ENCODE peak calls at places on chromosomes 16 and 17, in seven cellular contexts. Y, O, F, B, N, I and T are unnamed samples.

GRCh38 chr16:66899945-66900688 is 18.6 kb downstream of the CDH16 start:
- DNase-seq in Y (peak), O (peak), F (peak), B (peak), N (peak), I (no peak), T (peak)

GRCh38 chr16:12146966-12147365 is 170.4 kb downstream of the SNX29 start:
- DNase-seq in Y (no peak), O (no peak), F (no peak), B (no peak), N (no peak), I (no peak), T (no peak)

GRCh38 chr17:33945641-33946546 is 309.2 kb upstream of the CCL2 start:
- DNase-seq in Y (no peak), O (peak), F (no peak), B (no peak), N (no peak), I (no peak), T (peak)

GRCh38 chr16:69410285-69410990 is 14.0 kb upstream of the CYB5B start:
- DNase-seq in Y (no peak), O (no peak), F (no peak), B (no peak), N (no peak), I (no peak), T (no peak)

GRCh38 chr17:27798376-27798775 is 2.0 kb downstream of the NOS2 start:
- DNase-seq in Y (no peak), O (no peak), F (no peak), B (no peak), N (no peak), I (no peak), T (no peak)

GRCh38 chr16:66386629-66387622 is 20.4 kb downstream of the CDH5 start:
- DNase-seq in Y (peak), O (no peak), F (no peak), B (no peak), N (no peak), I (no peak), T (no peak)

GRCh38 chr16:52773026-52773425 is 226.1 kb upstream of the TOX3 start:
- DNase-seq in Y (no peak), O (no peak), F (no peak), B (no peak), N (no peak), I (no peak), T (no peak)

GRCh38 chr17:28570716-28571254 is 539 bp downstream of the PIGS start:
- DNase-seq in Y (peak), O (peak), F (peak), B (peak), N (no peak), I (peak), T (peak)

GRCh38 chr16:11556945-11557720 is 29.6 kb downstream of the LITAF start:
- DNase-seq in Y (no peak), O (no peak), F (no peak), B (no peak), N (no peak), I (peak), T (no peak)

GRCh38 chr17:54948380-54948779 is 20.1 kb downstream of the COX11 start:
- DNase-seq in Y (no peak), O (no peak), F (no peak), B (no peak), N (no peak), I (no peak), T (no peak)

GRCh38 chr16:87554754-87555427 is 47.4 kb upstream of the JPH3 start:
- DNase-seq in Y (no peak), O (no peak), F (no peak), B (no peak), N (no peak), I (no peak), T (no peak)

GRCh38 chr17:64940055-64940454 is 20.8 kb upstream of the LRRC37A3 start:
- DNase-seq in Y (no peak), O (no peak), F (no peak), B (no peak), N (no peak), I (no peak), T (no peak)

GRCh38 chr17:45299311-45299710 is 17.5 kb downstream of the MAP3K14 start:
- DNase-seq in Y (no peak), O (no peak), F (peak), B (peak), N (no peak), I (peak), T (peak)

GRCh38 chr17:58974354-58974753 is 132.3 kb downstream of the TRIM37 start:
- DNase-seq in Y (no peak), O (no peak), F (no peak), B (no peak), N (no peak), I (peak), T (no peak)

GRCh38 chr17:32536736-32537646 is 50.2 kb downstream of the CDK5R1 start:
- DNase-seq in Y (no peak), O (no peak), F (no peak), B (no peak), N (no peak), I (no peak), T (no peak)

GRCh38 chr17:34171245-34171818 is 83.8 kb upstream of the CCL2 start:
- DNase-seq in Y (peak), O (peak), F (peak), B (peak), N (peak), I (peak), T (peak)

GRCh38 chr17:60158751-60159478 is 9.1 kb downstream of the CA4 start:
- DNase-seq in Y (no peak), O (peak), F (peak), B (no peak), N (no peak), I (no peak), T (no peak)

GRCh38 chr17:66655861-66656260 is 179.1 kb upstream of the CACNG5 start:
- DNase-seq in Y (no peak), O (no peak), F (no peak), B (no peak), N (no peak), I (no peak), T (no peak)

GRCh38 chr16:50679266-50679665 is 1.8 kb downstream of the SNX20 start:
- DNase-seq in Y (no peak), O (no peak), F (no peak), B (no peak), N (no peak), I (no peak), T (no peak)

GRCh38 chr16:67029249-67030096 is 524 bp downstream of the CBFB start:
- DNase-seq in Y (peak), O (peak), F (peak), B (peak), N (peak), I (peak), T (peak)

GRCh38 chr17:31560836-31561235 is 169.4 kb downstream of the RAB11FIP4 start:
- DNase-seq in Y (no peak), O (peak), F (no peak), B (no peak), N (no peak), I (no peak), T (no peak)

GRCh38 chr17:40283662-40284061 is 4.0 kb upstream of the CDC6 start:
- DNase-seq in Y (no peak), O (no peak), F (no peak), B (no peak), N (no peak), I (no peak), T (no peak)

GRCh38 chr17:35786941-35787432 is 8.5 kb downstream of the MMP28 start:
- DNase-seq in Y (no peak), O (no peak), F (peak), B (no peak), N (no peak), I (no peak), T (no peak)

DNA sequence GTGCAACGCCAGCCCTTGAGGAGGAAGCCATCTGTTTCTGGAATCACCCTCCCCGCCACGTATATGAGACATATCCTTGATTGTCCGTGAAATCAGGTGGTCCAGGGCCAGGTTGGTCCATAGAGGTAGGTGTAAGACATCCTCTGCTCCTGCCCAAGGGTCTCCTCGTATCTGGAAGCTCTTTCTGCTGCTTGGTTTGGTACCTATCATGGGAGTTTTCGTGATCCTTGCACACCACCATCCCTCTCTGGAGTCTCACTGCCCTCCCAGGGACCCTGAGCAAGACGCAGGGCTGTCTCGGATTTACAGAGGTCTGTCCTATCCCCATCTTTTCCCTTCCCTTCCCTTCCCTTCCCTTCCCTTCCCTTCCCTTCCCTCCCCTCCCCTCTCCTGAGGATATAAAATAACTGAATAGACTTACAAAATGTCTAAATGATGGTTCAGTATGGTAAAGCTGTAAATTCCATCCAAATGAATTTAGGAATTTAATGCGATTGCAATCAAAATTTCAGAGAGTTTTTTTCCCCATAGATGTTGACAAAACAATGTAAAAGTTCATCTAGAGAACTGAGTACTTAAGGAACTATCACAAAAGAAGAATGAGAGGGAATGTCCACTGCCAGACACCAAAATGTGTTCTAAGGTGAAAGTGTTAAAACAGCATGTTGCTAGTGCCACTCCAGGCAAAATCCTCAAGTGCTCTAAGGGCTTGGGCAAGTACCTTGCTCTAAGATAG is 2.0 kb upstream of the CCDC42 start:
- DNase-seq in Y (no peak), O (no peak), F (peak), B (peak), N (no peak), I (no peak), T (no peak)
- H3K4me3 ChIP-seq in Y (no peak), O (peak), F (peak), B (peak), N (peak), I (no peak), T (peak)

GRCh38 chr17:56165017-56165720 is 11.9 kb downstream of the ANKFN1 start:
- DNase-seq in Y (no peak), O (no peak), F (no peak), B (no peak), N (no peak), I (no peak), T (no peak)

GRCh38 chr17:56158344-56158743 is 5.1 kb downstream of the ANKFN1 start:
- DNase-seq in Y (no peak), O (no peak), F (no peak), B (no peak), N (no peak), I (no peak), T (no peak)

GRCh38 chr17:56160395-56160889 is 7.2 kb downstream of the ANKFN1 start:
- DNase-seq in Y (no peak), O (no peak), F (no peak), B (no peak), N (no peak), I (no peak), T (no peak)

DNA sequence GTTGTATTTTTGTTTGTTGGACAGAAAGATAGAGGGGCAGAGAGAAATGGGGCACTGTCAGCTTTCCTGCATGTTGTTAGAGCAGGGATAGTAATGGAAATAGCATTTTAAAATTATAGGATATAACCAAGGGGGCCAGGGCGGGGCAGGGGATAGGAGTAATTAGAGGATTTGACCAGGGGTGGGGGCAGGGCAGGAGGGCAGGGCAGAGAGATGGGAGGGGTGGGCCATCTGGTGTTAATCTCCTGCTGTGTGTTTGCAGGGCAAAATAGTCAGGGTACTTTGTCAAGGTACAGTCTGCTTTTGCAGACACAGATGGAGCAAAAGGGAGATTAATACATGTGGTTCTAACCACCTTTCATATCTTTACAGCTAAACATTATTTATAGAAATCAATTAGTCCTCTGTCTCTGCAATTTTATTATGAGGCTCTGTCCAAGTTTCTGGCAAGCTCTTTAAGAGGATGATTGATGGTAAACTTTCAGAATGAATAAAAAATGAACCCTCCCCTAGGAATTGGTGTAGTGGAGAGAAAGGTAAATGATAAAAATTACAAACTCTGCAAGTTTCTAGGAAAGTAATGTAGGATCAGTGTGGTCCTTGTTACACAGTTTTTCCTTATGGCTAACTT is 6.6 kb downstream of the ANKFN1 start:
- DNase-seq in Y (no peak), O (peak), F (no peak), B (peak), N (no peak), I (no peak), T (peak)
- H3K27ac ChIP-seq in Y (no peak), O (no peak), F (peak), B (no peak), N (no peak), I (no peak), T (peak)

DNA sequence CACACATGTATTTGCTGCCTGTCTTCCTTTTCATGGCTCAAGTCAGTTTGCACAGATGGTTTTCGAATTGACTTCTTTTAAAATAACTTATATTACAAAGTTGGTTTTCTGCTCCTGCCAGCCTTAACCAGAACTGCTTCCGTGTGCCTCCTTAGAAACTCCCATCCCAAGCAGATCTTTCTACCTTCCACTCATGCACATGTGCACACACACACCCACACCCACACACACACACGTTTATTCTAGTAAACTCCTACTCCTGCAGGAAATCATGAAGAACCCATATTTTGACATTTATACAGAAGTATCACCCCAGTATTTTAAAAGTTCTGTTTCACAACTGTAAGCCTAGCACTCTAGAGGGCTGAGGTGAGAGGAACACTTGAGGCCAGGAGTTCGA is 329.5 kb upstream of the SOX9 start:
- DNase-seq in Y (no peak), O (no peak), F (no peak), B (no peak), N (no peak), I (no peak), T (no peak)
- H3K4me3 ChIP-seq in Y (no peak), O (no peak), F (no peak), B (no peak), N (no peak), I (no peak), T (no peak)

GRCh38 chr16:56029026-56029425 is 153.9 kb upstream of the CES5A start:
- DNase-seq in Y (no peak), O (peak), F (no peak), B (no peak), N (no peak), I (no peak), T (no peak)
- H3K27ac ChIP-seq in Y (no peak), O (no peak), F (no peak), B (no peak), N (no peak), I (no peak), T (no peak)

DNA sequence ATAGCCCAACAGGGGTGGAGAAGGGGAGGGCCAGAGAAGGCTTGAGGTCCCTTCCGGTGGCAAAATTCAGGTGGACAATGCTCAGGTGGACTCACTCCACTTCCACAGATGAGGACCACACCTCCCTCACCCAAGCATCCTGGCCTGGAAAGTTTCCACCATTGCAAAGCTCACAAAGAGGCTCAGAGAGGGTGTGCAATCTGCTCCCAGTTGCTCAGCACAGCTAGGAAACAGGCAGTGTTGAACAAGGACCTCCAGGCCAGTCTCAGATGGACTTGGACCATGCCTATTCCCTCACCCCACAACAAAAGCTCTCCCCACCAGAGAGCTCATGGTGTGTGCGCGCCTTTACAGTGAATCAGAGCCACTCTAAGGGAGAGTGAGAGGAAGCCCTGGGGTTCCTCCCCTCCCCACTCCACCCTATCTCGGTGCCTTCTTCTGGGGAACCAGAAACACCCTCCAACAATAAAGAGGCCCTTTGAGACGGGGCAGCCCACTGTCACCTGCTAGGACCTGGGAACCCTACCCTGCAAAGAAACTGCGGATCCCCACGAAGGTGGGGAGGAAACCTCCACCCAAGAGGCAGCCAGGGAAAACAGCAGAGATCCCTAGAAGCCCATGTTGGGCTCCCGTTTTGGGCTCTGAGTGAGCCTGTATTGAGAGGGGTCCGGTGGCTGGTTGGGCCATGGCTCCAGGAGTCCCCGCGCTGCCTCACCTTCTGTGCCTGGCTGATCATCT is 1.6 kb downstream of the FAM83G start:
- DNase-seq in Y (no peak), O (no peak), F (no peak), B (peak), N (no peak), I (no peak), T (no peak)
- H3K4me3 ChIP-seq in Y (no peak), O (peak), F (peak), B (peak), N (no peak), I (peak), T (no peak)

GRCh38 chr17:38746004-38746892 is 1.9 kb downstream of the PCGF2 start:
- DNase-seq in Y (no peak), O (peak), F (no peak), B (no peak), N (no peak), I (peak), T (no peak)

GRCh38 chr17:38747385-38748328 is 479 bp downstream of the PCGF2 start:
- DNase-seq in Y (peak), O (peak), F (peak), B (peak), N (peak), I (peak), T (peak)

GRCh38 chr17:38745545-38745944 is 2.6 kb downstream of the PCGF2 start:
- DNase-seq in Y (no peak), O (no peak), F (no peak), B (no peak), N (no peak), I (no peak), T (no peak)

GRCh38 chr17:38748329-38749221 is at the start of gene PCGF2:
- DNase-seq in Y (peak), O (peak), F (peak), B (peak), N (peak), I (no peak), T (peak)

DNA sequence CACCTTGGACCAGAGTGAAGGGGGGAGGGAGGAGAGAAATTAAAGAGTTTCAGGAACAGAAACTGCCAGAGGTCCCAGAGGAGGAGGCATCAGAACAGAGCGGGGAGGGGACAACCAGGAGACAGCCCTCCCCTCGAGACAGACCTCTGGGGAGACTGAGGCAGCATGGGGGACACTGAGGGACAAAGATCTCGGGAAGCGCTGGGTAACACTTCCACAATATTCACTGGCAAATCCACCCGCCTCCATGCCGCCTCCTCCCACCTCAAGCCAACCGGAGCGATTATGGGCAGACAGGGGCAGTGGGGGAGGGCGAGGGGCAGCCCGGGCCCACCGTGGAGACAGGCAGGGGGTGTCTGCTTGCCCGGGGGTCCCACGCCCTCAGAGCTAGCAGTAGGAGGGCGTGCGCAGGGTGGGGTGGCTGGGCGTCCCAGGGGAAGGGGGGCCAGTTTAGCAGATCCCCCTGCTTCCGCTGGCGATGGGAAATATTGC is 1.2 kb downstream of the PCGF2 start:
- DNase-seq in Y (no peak), O (no peak), F (no peak), B (no peak), N (no peak), I (peak), T (no peak)
- H3K27ac ChIP-seq in Y (peak), O (peak), F (peak), B (no peak), N (peak), I (no peak), T (peak)

GRCh38 chr16:30892670-30893069 is 1.2 kb downstream of the BCL7C start:
- DNase-seq in Y (no peak), O (no peak), F (no peak), B (no peak), N (no peak), I (no peak), T (no peak)
- H3K4me3 ChIP-seq in Y (no peak), O (peak), F (peak), B (peak), N (peak), I (peak), T (no peak)

DNA sequence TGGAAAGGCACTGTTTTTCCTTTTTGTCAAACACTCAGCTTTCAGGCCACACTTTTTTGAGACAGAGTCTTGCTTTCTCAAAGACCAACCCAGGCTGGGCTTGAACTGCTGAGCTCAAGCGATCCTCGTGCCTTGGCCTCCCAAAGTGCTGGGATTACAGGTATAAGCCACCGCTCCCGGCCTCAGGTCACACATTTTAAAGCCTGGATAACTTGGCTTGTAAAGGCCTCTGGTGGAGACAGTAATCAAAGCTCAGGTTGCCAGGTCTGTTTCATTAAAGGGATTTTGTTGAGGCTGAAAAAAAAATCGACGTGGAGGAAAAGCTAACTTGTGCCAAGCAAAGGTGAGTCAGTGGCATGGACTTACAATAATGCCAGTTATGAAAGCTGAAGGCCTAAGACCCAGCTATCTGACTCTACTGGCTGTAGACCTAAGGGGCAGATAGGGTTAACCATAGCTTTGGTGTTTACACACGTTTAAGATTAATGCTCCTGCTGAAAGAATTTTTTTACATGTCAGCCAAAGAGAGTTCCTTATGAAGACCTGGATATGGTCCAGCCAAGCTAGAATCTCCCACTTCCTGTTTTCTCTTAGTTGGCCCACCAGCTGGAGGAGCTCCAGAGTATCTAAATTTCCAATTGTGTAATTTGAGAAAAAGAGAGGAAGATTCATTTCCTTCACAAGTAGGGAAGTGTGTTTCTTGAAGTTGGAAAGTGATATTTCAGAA is 910 bp downstream of the NBR1 start:
- DNase-seq in Y (peak), O (peak), F (no peak), B (peak), N (no peak), I (peak), T (peak)
- H3K27ac ChIP-seq in Y (peak), O (peak), F (peak), B (no peak), N (peak), I (peak), T (peak)